ENCODE peak calls at places on chromosomes 6 and 20, in eight cellular contexts. One of them, this sample, is unnamed.

GRCh38 chr20:38338849-38339520 is 7.3 kb upstream of the LBP start:
- DNase-seq in H1: peak
- DNase-seq in B cell: no peak
- DNase-seq in AG10803: no peak
- DNase-seq in suprapubic skin: no peak
- DNase-seq in MCF 10A: peak
- DNase-seq in progenitor cell of endocrine pancreas: no peak
- DNase-seq in astrocyte of the cerebellum: no peak
- DNase-seq in this sample: no peak

GRCh38 chr20:38764563-38765355 is 16.5 kb downstream of the ACTR5 start:
- DNase-seq in H1: no peak
- DNase-seq in B cell: no peak
- DNase-seq in AG10803: peak
- DNase-seq in suprapubic skin: no peak
- DNase-seq in MCF 10A: peak
- DNase-seq in progenitor cell of endocrine pancreas: no peak
- DNase-seq in astrocyte of the cerebellum: peak
- DNase-seq in this sample: no peak

GRCh38 chr20:24955045-24955444 is 6.0 kb downstream of the CST7 start:
- DNase-seq in H1: no peak
- DNase-seq in B cell: peak
- DNase-seq in AG10803: no peak
- DNase-seq in suprapubic skin: no peak
- DNase-seq in MCF 10A: no peak
- DNase-seq in progenitor cell of endocrine pancreas: no peak
- DNase-seq in astrocyte of the cerebellum: no peak
- DNase-seq in this sample: no peak

GRCh38 chr6:128801621-128802020 is 81.3 kb upstream of the LAMA2 start:
- DNase-seq in H1: no peak
- DNase-seq in B cell: no peak
- DNase-seq in AG10803: no peak
- DNase-seq in suprapubic skin: no peak
- DNase-seq in MCF 10A: no peak
- DNase-seq in progenitor cell of endocrine pancreas: no peak
- DNase-seq in astrocyte of the cerebellum: no peak
- DNase-seq in this sample: no peak

GRCh38 chr20:17916365-17916996 is 52.1 kb downstream of the SNX5 start:
- DNase-seq in H1: no peak
- DNase-seq in B cell: no peak
- DNase-seq in AG10803: peak
- DNase-seq in suprapubic skin: no peak
- DNase-seq in MCF 10A: no peak
- DNase-seq in progenitor cell of endocrine pancreas: no peak
- DNase-seq in astrocyte of the cerebellum: no peak
- DNase-seq in this sample: no peak

GRCh38 chr20:45407067-45407745 is 883 bp upstream of the DBNDD2 start:
- DNase-seq in H1: no peak
- DNase-seq in B cell: peak
- DNase-seq in AG10803: peak
- DNase-seq in suprapubic skin: no peak
- DNase-seq in MCF 10A: no peak
- DNase-seq in progenitor cell of endocrine pancreas: peak
- DNase-seq in astrocyte of the cerebellum: no peak
- DNase-seq in this sample: no peak

GRCh38 chr20:15310361-15310760 is 972.9 kb upstream of the FLRT3 start:
- DNase-seq in H1: no peak
- DNase-seq in B cell: no peak
- DNase-seq in AG10803: no peak
- DNase-seq in suprapubic skin: no peak
- DNase-seq in MCF 10A: peak
- DNase-seq in progenitor cell of endocrine pancreas: no peak
- DNase-seq in astrocyte of the cerebellum: no peak
- DNase-seq in this sample: no peak

GRCh38 chr6:106080106-106081095 is 5.7 kb upstream of the PRDM1 start:
- DNase-seq in H1: no peak
- DNase-seq in B cell: no peak
- DNase-seq in AG10803: no peak
- DNase-seq in suprapubic skin: no peak
- DNase-seq in MCF 10A: no peak
- DNase-seq in progenitor cell of endocrine pancreas: no peak
- DNase-seq in astrocyte of the cerebellum: no peak
- DNase-seq in this sample: no peak

GRCh38 chr6:100446115-100446921 is 18.4 kb downstream of the SIM1 start:
- DNase-seq in H1: no peak
- DNase-seq in B cell: no peak
- DNase-seq in AG10803: no peak
- DNase-seq in suprapubic skin: no peak
- DNase-seq in MCF 10A: no peak
- DNase-seq in progenitor cell of endocrine pancreas: no peak
- DNase-seq in astrocyte of the cerebellum: no peak
- DNase-seq in this sample: no peak

GRCh38 chr6:119174879-119175817 is 96.7 kb upstream of the FAM184A start:
- DNase-seq in H1: no peak
- DNase-seq in B cell: no peak
- DNase-seq in AG10803: peak
- DNase-seq in suprapubic skin: no peak
- DNase-seq in MCF 10A: no peak
- DNase-seq in progenitor cell of endocrine pancreas: no peak
- DNase-seq in astrocyte of the cerebellum: no peak
- DNase-seq in this sample: no peak

GRCh38 chr6:71107935-71108420 is 151.1 kb upstream of the B3GAT2 start:
- DNase-seq in H1: no peak
- DNase-seq in B cell: no peak
- DNase-seq in AG10803: peak
- DNase-seq in suprapubic skin: no peak
- DNase-seq in MCF 10A: peak
- DNase-seq in progenitor cell of endocrine pancreas: no peak
- DNase-seq in astrocyte of the cerebellum: peak
- DNase-seq in this sample: no peak

GRCh38 chr6:22613695-22614094 is 44.3 kb downstream of the HDGFL1 start:
- DNase-seq in H1: no peak
- DNase-seq in B cell: no peak
- DNase-seq in AG10803: peak
- DNase-seq in suprapubic skin: no peak
- DNase-seq in MCF 10A: no peak
- DNase-seq in progenitor cell of endocrine pancreas: no peak
- DNase-seq in astrocyte of the cerebellum: peak
- DNase-seq in this sample: no peak

GRCh38 chr6:110246900-110247546 is 66.8 kb downstream of the CDC40 start:
- DNase-seq in H1: no peak
- DNase-seq in B cell: no peak
- DNase-seq in AG10803: no peak
- DNase-seq in suprapubic skin: no peak
- DNase-seq in MCF 10A: no peak
- DNase-seq in progenitor cell of endocrine pancreas: no peak
- DNase-seq in astrocyte of the cerebellum: no peak
- DNase-seq in this sample: no peak

GRCh38 chr6:73657201-73657600 is 3.4 kb upstream of the SLC17A5 start:
- DNase-seq in H1: no peak
- DNase-seq in B cell: no peak
- DNase-seq in AG10803: no peak
- DNase-seq in suprapubic skin: no peak
- DNase-seq in MCF 10A: no peak
- DNase-seq in progenitor cell of endocrine pancreas: no peak
- DNase-seq in astrocyte of the cerebellum: no peak
- DNase-seq in this sample: no peak

GRCh38 chr6:129432738-129433137 is 277.2 kb downstream of the ARHGAP18 start:
- DNase-seq in H1: no peak
- DNase-seq in B cell: no peak
- DNase-seq in AG10803: no peak
- DNase-seq in suprapubic skin: no peak
- DNase-seq in MCF 10A: peak
- DNase-seq in progenitor cell of endocrine pancreas: no peak
- DNase-seq in astrocyte of the cerebellum: no peak
- DNase-seq in this sample: no peak

GRCh38 chr6:128599036-128599435 is 78.6 kb upstream of the PTPRK start:
- DNase-seq in H1: no peak
- DNase-seq in B cell: no peak
- DNase-seq in AG10803: no peak
- DNase-seq in suprapubic skin: no peak
- DNase-seq in MCF 10A: no peak
- DNase-seq in progenitor cell of endocrine pancreas: no peak
- DNase-seq in astrocyte of the cerebellum: no peak
- DNase-seq in this sample: no peak

GRCh38 chr20:48635791-48636267 is 192.0 kb downstream of the PREX1 start:
- DNase-seq in H1: peak
- DNase-seq in B cell: peak
- DNase-seq in AG10803: no peak
- DNase-seq in suprapubic skin: no peak
- DNase-seq in MCF 10A: peak
- DNase-seq in progenitor cell of endocrine pancreas: peak
- DNase-seq in astrocyte of the cerebellum: no peak
- DNase-seq in this sample: no peak

GRCh38 chr20:60104980-60105379 is 146.8 kb downstream of the CDH26 start:
- DNase-seq in H1: peak
- DNase-seq in B cell: no peak
- DNase-seq in AG10803: no peak
- DNase-seq in suprapubic skin: peak
- DNase-seq in MCF 10A: no peak
- DNase-seq in progenitor cell of endocrine pancreas: no peak
- DNase-seq in astrocyte of the cerebellum: no peak
- DNase-seq in this sample: no peak

GRCh38 chr6:31775184-31775583 is 1.9 kb downstream of the VWA7 start:
- DNase-seq in H1: no peak
- DNase-seq in B cell: no peak
- DNase-seq in AG10803: no peak
- DNase-seq in suprapubic skin: no peak
- DNase-seq in MCF 10A: peak
- DNase-seq in progenitor cell of endocrine pancreas: no peak
- DNase-seq in astrocyte of the cerebellum: no peak
- DNase-seq in this sample: no peak

GRCh38 chr20:43205699-43206098 is 16.0 kb upstream of the PTPRT start:
- DNase-seq in H1: no peak
- DNase-seq in B cell: no peak
- DNase-seq in AG10803: no peak
- DNase-seq in suprapubic skin: no peak
- DNase-seq in MCF 10A: no peak
- DNase-seq in progenitor cell of endocrine pancreas: no peak
- DNase-seq in astrocyte of the cerebellum: no peak
- DNase-seq in this sample: no peak
- TF ChIP-seq CTCF in H1: peak
- TF ChIP-seq CTCF in B cell: no peak
- TF ChIP-seq CTCF in AG10803: no peak
- TF ChIP-seq CTCF in suprapubic skin: no peak
- TF ChIP-seq CTCF in MCF 10A: no peak
- TF ChIP-seq CTCF in progenitor cell of endocrine pancreas: no peak
- TF ChIP-seq CTCF in astrocyte of the cerebellum: no peak
- TF ChIP-seq CTCF in this sample: peak

GRCh38 chr6:95133578-95133977 is 443.8 kb upstream of the MANEA start:
- DNase-seq in H1: no peak
- DNase-seq in B cell: no peak
- DNase-seq in AG10803: no peak
- DNase-seq in suprapubic skin: no peak
- DNase-seq in MCF 10A: peak
- DNase-seq in progenitor cell of endocrine pancreas: no peak
- DNase-seq in astrocyte of the cerebellum: no peak
- DNase-seq in this sample: no peak
- TF ChIP-seq CTCF in H1: peak
- TF ChIP-seq CTCF in B cell: no peak
- TF ChIP-seq CTCF in AG10803: no peak
- TF ChIP-seq CTCF in suprapubic skin: no peak
- TF ChIP-seq CTCF in MCF 10A: peak
- TF ChIP-seq CTCF in progenitor cell of endocrine pancreas: peak
- TF ChIP-seq CTCF in astrocyte of the cerebellum: peak
- TF ChIP-seq CTCF in this sample: peak

GRCh38 chr20:10034717-10035571 is at the start of gene ANKEF1:
- DNase-seq in H1: peak
- DNase-seq in B cell: peak
- DNase-seq in AG10803: peak
- DNase-seq in suprapubic skin: no peak
- DNase-seq in MCF 10A: peak
- DNase-seq in progenitor cell of endocrine pancreas: peak
- DNase-seq in astrocyte of the cerebellum: no peak
- DNase-seq in this sample: peak

GRCh38 chr20:10040070-10040970 is 5.5 kb downstream of the ANKEF1 start:
- DNase-seq in H1: no peak
- DNase-seq in B cell: no peak
- DNase-seq in AG10803: peak
- DNase-seq in suprapubic skin: no peak
- DNase-seq in MCF 10A: peak
- DNase-seq in progenitor cell of endocrine pancreas: no peak
- DNase-seq in astrocyte of the cerebellum: peak
- DNase-seq in this sample: no peak
- TF ChIP-seq CTCF in H1: no peak
- TF ChIP-seq CTCF in B cell: no peak
- TF ChIP-seq CTCF in AG10803: no peak
- TF ChIP-seq CTCF in suprapubic skin: no peak
- TF ChIP-seq CTCF in MCF 10A: no peak
- TF ChIP-seq CTCF in progenitor cell of endocrine pancreas: no peak
- TF ChIP-seq CTCF in astrocyte of the cerebellum: no peak
- TF ChIP-seq CTCF in this sample: no peak

GRCh38 chr6:89970609-89971337 is 76.5 kb downstream of the GJA10 start:
- DNase-seq in H1: no peak
- DNase-seq in B cell: peak
- DNase-seq in AG10803: peak
- DNase-seq in suprapubic skin: no peak
- DNase-seq in MCF 10A: peak
- DNase-seq in progenitor cell of endocrine pancreas: peak
- DNase-seq in astrocyte of the cerebellum: peak
- DNase-seq in this sample: no peak
- TF ChIP-seq CTCF in H1: peak
- TF ChIP-seq CTCF in B cell: no peak
- TF ChIP-seq CTCF in AG10803: peak
- TF ChIP-seq CTCF in suprapubic skin: no peak
- TF ChIP-seq CTCF in MCF 10A: peak
- TF ChIP-seq CTCF in progenitor cell of endocrine pancreas: peak
- TF ChIP-seq CTCF in astrocyte of the cerebellum: peak
- TF ChIP-seq CTCF in this sample: peak

DNA sequence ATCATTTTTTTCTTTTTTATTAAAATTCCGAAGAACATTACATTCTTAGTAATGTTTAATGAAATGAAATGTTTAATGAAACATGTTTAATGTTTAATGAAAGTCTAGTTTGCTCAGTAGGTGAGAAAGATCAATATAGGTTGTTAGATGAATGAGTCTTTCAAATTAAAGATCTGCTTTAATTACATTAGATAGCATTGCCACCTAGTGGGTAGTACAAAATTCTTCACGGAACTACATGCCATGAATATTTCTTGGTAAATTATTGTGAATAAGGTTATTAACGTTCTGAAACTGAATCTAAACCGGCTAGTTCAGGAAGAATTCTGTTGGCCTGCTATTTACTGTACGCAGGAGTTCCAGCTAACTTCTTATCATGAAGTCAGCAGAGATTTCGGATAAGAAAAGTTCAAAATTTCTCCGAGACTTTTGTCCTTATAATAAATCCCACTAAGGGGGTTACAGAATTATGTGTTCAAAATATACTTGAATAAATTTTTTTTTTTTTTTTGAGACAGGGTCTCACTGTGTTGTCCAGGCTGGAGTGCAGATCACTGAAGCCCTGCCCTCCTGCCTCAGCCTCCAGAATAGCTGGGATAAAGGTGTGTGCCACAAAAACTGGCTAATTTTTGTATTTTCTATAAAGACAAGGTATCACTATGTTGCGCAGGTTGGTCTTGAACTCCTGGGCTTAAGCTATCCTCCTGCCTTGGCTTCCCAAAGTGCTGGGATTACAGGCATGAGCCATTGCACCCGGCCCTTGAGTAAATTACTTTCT is 7.9 kb upstream of the GMNN start:
- DNase-seq in H1: no peak
- DNase-seq in B cell: peak
- DNase-seq in AG10803: peak
- DNase-seq in suprapubic skin: no peak
- DNase-seq in MCF 10A: peak
- DNase-seq in progenitor cell of endocrine pancreas: no peak
- DNase-seq in astrocyte of the cerebellum: peak
- DNase-seq in this sample: no peak
- TF ChIP-seq CTCF in H1: no peak
- TF ChIP-seq CTCF in B cell: peak
- TF ChIP-seq CTCF in AG10803: peak
- TF ChIP-seq CTCF in suprapubic skin: no peak
- TF ChIP-seq CTCF in MCF 10A: peak
- TF ChIP-seq CTCF in progenitor cell of endocrine pancreas: peak
- TF ChIP-seq CTCF in astrocyte of the cerebellum: peak
- TF ChIP-seq CTCF in this sample: peak

This sample was measured in type B pancreatic cell.